ENCODE peak calls at places on chromosomes 4 and X, in seven cellular contexts. One of them, this sample, is unnamed.

GRCh38 chr4:108742451-108742850 is 20.4 kb downstream of the ETNPPL start:
- DNase-seq in CD4-positive, alpha-beta T cell: no peak
- DNase-seq in heart right ventricle: no peak
- DNase-seq in prostate gland: no peak
- DNase-seq in CD8-positive, alpha-beta T cell: no peak
- DNase-seq in fibroblast of lung: no peak
- DNase-seq in brain microvascular endothelial cell: no peak
- DNase-seq in this sample: no peak

GRCh38 chrX:47361538-47362511 is 8.6 kb upstream of the ZNF157 start:
- DNase-seq in CD4-positive, alpha-beta T cell: no peak
- DNase-seq in CD8-positive, alpha-beta T cell: peak; percentile 30
- DNase-seq in fibroblast of lung: peak; percentile 94
- DNase-seq in brain microvascular endothelial cell: peak; percentile 96
- DNase-seq in prostate gland: peak; percentile 20
- DNase-seq in heart right ventricle: peak; percentile 67
- DNase-seq in this sample: peak; percentile 84

GRCh38 chr4:56321246-56321645 is 66.0 kb downstream of the AASDH start:
- DNase-seq in brain microvascular endothelial cell: no peak
- DNase-seq in fibroblast of lung: peak; percentile 62
- DNase-seq in CD8-positive, alpha-beta T cell: no peak
- DNase-seq in CD4-positive, alpha-beta T cell: no peak
- DNase-seq in heart right ventricle: no peak
- DNase-seq in prostate gland: no peak
- DNase-seq in this sample: no peak

GRCh38 chrX:70479197-70479969 is 34.7 kb downstream of the DLG3 start:
- DNase-seq in prostate gland: peak; percentile 5
- DNase-seq in CD8-positive, alpha-beta T cell: no peak
- DNase-seq in fibroblast of lung: peak; percentile 74
- DNase-seq in brain microvascular endothelial cell: peak; percentile 54
- DNase-seq in CD4-positive, alpha-beta T cell: no peak
- DNase-seq in heart right ventricle: no peak
- DNase-seq in this sample: no peak

GRCh38 chr4:92304636-92305035 is 870 bp downstream of the GRID2 start:
- DNase-seq in prostate gland: no peak
- DNase-seq in CD8-positive, alpha-beta T cell: no peak
- DNase-seq in CD4-positive, alpha-beta T cell: no peak
- DNase-seq in brain microvascular endothelial cell: no peak
- DNase-seq in heart right ventricle: no peak
- DNase-seq in fibroblast of lung: peak; percentile 15
- DNase-seq in this sample: no peak

GRCh38 chrX:53186363-53186762 is 38.6 kb downstream of the KDM5C start:
- DNase-seq in heart right ventricle: no peak
- DNase-seq in CD4-positive, alpha-beta T cell: no peak
- DNase-seq in brain microvascular endothelial cell: peak; percentile 31
- DNase-seq in CD8-positive, alpha-beta T cell: no peak
- DNase-seq in prostate gland: no peak
- DNase-seq in fibroblast of lung: no peak
- DNase-seq in this sample: no peak

GRCh38 chr4:105158837-105159236 is 12.2 kb downstream of the TET2 start:
- DNase-seq in heart right ventricle: no peak
- DNase-seq in CD8-positive, alpha-beta T cell: no peak
- DNase-seq in CD4-positive, alpha-beta T cell: no peak
- DNase-seq in fibroblast of lung: peak; percentile 28
- DNase-seq in brain microvascular endothelial cell: no peak
- DNase-seq in prostate gland: no peak
- DNase-seq in this sample: no peak

GRCh38 chr4:26075588-26075987 is 161.6 kb downstream of the SMIM20 start:
- DNase-seq in CD4-positive, alpha-beta T cell: no peak
- DNase-seq in prostate gland: no peak
- DNase-seq in fibroblast of lung: no peak
- DNase-seq in heart right ventricle: no peak
- DNase-seq in brain microvascular endothelial cell: no peak
- DNase-seq in CD8-positive, alpha-beta T cell: no peak
- DNase-seq in this sample: no peak

GRCh38 chr4:53929955-53930798 is 134.2 kb downstream of the CHIC2 start:
- DNase-seq in CD8-positive, alpha-beta T cell: peak; percentile 60
- DNase-seq in brain microvascular endothelial cell: peak; percentile 88
- DNase-seq in fibroblast of lung: peak; percentile 89
- DNase-seq in CD4-positive, alpha-beta T cell: peak; percentile 28
- DNase-seq in prostate gland: peak; percentile 79
- DNase-seq in heart right ventricle: peak; percentile 20
- DNase-seq in this sample: peak; percentile 86

GRCh38 chrX:16488959-16489358 is 161.0 kb upstream of the S100G start:
- DNase-seq in fibroblast of lung: no peak
- DNase-seq in heart right ventricle: no peak
- DNase-seq in CD4-positive, alpha-beta T cell: no peak
- DNase-seq in CD8-positive, alpha-beta T cell: no peak
- DNase-seq in brain microvascular endothelial cell: no peak
- DNase-seq in prostate gland: no peak
- DNase-seq in this sample: no peak

GRCh38 chr4:185244763-185245162 is 35.4 kb downstream of the SNX25 start:
- DNase-seq in CD8-positive, alpha-beta T cell: no peak
- DNase-seq in fibroblast of lung: no peak
- DNase-seq in heart right ventricle: no peak
- DNase-seq in CD4-positive, alpha-beta T cell: no peak
- DNase-seq in brain microvascular endothelial cell: no peak
- DNase-seq in prostate gland: no peak
- DNase-seq in this sample: no peak

GRCh38 chrX:11309220-11309619 is 16.0 kb downstream of the AMELX start:
- DNase-seq in CD8-positive, alpha-beta T cell: no peak
- DNase-seq in CD4-positive, alpha-beta T cell: no peak
- DNase-seq in fibroblast of lung: no peak
- DNase-seq in brain microvascular endothelial cell: peak; percentile 17
- DNase-seq in heart right ventricle: no peak
- DNase-seq in prostate gland: no peak
- DNase-seq in this sample: no peak

GRCh38 chrX:53373307-53373706 is 49.1 kb downstream of the SMC1A start:
- DNase-seq in heart right ventricle: no peak
- DNase-seq in CD8-positive, alpha-beta T cell: no peak
- DNase-seq in prostate gland: no peak
- DNase-seq in fibroblast of lung: no peak
- DNase-seq in brain microvascular endothelial cell: no peak
- DNase-seq in CD4-positive, alpha-beta T cell: no peak
- DNase-seq in this sample: no peak

GRCh38 chr4:189096108-189096507 is 844.6 kb upstream of the FRG1 start:
- DNase-seq in fibroblast of lung: no peak
- DNase-seq in prostate gland: no peak
- DNase-seq in CD8-positive, alpha-beta T cell: no peak
- DNase-seq in CD4-positive, alpha-beta T cell: no peak
- DNase-seq in brain microvascular endothelial cell: no peak
- DNase-seq in heart right ventricle: no peak
- DNase-seq in this sample: no peak

GRCh38 chr4:23384741-23385140 is 505.1 kb downstream of the PPARGC1A start:
- DNase-seq in heart right ventricle: no peak
- DNase-seq in CD4-positive, alpha-beta T cell: no peak
- DNase-seq in brain microvascular endothelial cell: no peak
- DNase-seq in fibroblast of lung: peak; percentile 35
- DNase-seq in prostate gland: no peak
- DNase-seq in CD8-positive, alpha-beta T cell: no peak
- DNase-seq in this sample: no peak

GRCh38 chr4:153643406-153644016 is 40.6 kb upstream of the TLR2 start:
- DNase-seq in fibroblast of lung: peak; percentile 60
- DNase-seq in heart right ventricle: no peak
- DNase-seq in brain microvascular endothelial cell: peak; percentile 10
- DNase-seq in CD4-positive, alpha-beta T cell: no peak
- DNase-seq in CD8-positive, alpha-beta T cell: no peak
- DNase-seq in prostate gland: no peak
- DNase-seq in this sample: no peak

GRCh38 chrX:121000589-121000988 is 15.0 kb upstream of the CT47A1 start:
- DNase-seq in fibroblast of lung: no peak
- DNase-seq in prostate gland: no peak
- DNase-seq in brain microvascular endothelial cell: no peak
- DNase-seq in CD8-positive, alpha-beta T cell: no peak
- DNase-seq in heart right ventricle: no peak
- DNase-seq in CD4-positive, alpha-beta T cell: no peak
- DNase-seq in this sample: no peak

GRCh38 chr4:40140206-40140605 is 56.6 kb upstream of the RHOH start:
- DNase-seq in brain microvascular endothelial cell: no peak
- DNase-seq in heart right ventricle: no peak
- DNase-seq in fibroblast of lung: no peak
- DNase-seq in CD8-positive, alpha-beta T cell: no peak
- DNase-seq in prostate gland: no peak
- DNase-seq in CD4-positive, alpha-beta T cell: no peak
- DNase-seq in this sample: no peak

GRCh38 chrX:65451663-65452062 is 82.9 kb downstream of the LAS1L start:
- DNase-seq in fibroblast of lung: peak; percentile 3
- DNase-seq in brain microvascular endothelial cell: peak; percentile 48
- DNase-seq in CD4-positive, alpha-beta T cell: no peak
- DNase-seq in CD8-positive, alpha-beta T cell: no peak
- DNase-seq in heart right ventricle: no peak
- DNase-seq in prostate gland: no peak
- DNase-seq in this sample: no peak

GRCh38 chr4:119746951-119747350 is 118.3 kb upstream of the PDE5A start:
- DNase-seq in heart right ventricle: no peak
- DNase-seq in CD8-positive, alpha-beta T cell: no peak
- DNase-seq in CD4-positive, alpha-beta T cell: no peak
- DNase-seq in fibroblast of lung: no peak
- DNase-seq in prostate gland: no peak
- DNase-seq in brain microvascular endothelial cell: no peak
- DNase-seq in this sample: no peak

GRCh38 chr4:39054497-39054896 is 7.5 kb upstream of the KLHL5 start:
- DNase-seq in heart right ventricle: no peak
- DNase-seq in fibroblast of lung: no peak
- DNase-seq in prostate gland: no peak
- DNase-seq in CD4-positive, alpha-beta T cell: no peak
- DNase-seq in CD8-positive, alpha-beta T cell: no peak
- DNase-seq in brain microvascular endothelial cell: no peak
- DNase-seq in this sample: no peak

GRCh38 chrX:112687189-112687691 is 7.5 kb upstream of the LHFPL1 start:
- DNase-seq in heart right ventricle: no peak
- DNase-seq in CD8-positive, alpha-beta T cell: no peak
- DNase-seq in CD4-positive, alpha-beta T cell: no peak
- DNase-seq in fibroblast of lung: peak; percentile 25
- DNase-seq in brain microvascular endothelial cell: no peak
- DNase-seq in prostate gland: no peak
- DNase-seq in this sample: no peak

GRCh38 chr4:19905006-19905405 is 346.7 kb upstream of the SLIT2 start:
- DNase-seq in CD4-positive, alpha-beta T cell: no peak
- DNase-seq in prostate gland: no peak
- DNase-seq in heart right ventricle: no peak
- DNase-seq in fibroblast of lung: no peak
- DNase-seq in CD8-positive, alpha-beta T cell: no peak
- DNase-seq in brain microvascular endothelial cell: no peak
- DNase-seq in this sample: no peak

GRCh38 chr4:140252144-140252741 is 98.3 kb upstream of the MAML3 start:
- DNase-seq in prostate gland: peak; percentile 39
- DNase-seq in fibroblast of lung: peak; percentile 32
- DNase-seq in brain microvascular endothelial cell: no peak
- DNase-seq in CD8-positive, alpha-beta T cell: no peak
- DNase-seq in heart right ventricle: peak; percentile 15
- DNase-seq in CD4-positive, alpha-beta T cell: no peak
- DNase-seq in this sample: peak; percentile 47

GRCh38 chr4:182918044-182918607 is 940 bp upstream of the DCTD start:
- DNase-seq in heart right ventricle: no peak
- DNase-seq in prostate gland: no peak
- DNase-seq in CD4-positive, alpha-beta T cell: no peak
- DNase-seq in CD8-positive, alpha-beta T cell: no peak
- DNase-seq in fibroblast of lung: no peak
- DNase-seq in brain microvascular endothelial cell: no peak
- DNase-seq in this sample: no peak

GRCh38 chr4:165462009-165462408 is 83.2 kb downstream of the CPE start:
- DNase-seq in prostate gland: no peak
- DNase-seq in brain microvascular endothelial cell: no peak
- DNase-seq in fibroblast of lung: no peak
- DNase-seq in CD8-positive, alpha-beta T cell: no peak
- DNase-seq in heart right ventricle: no peak
- DNase-seq in CD4-positive, alpha-beta T cell: no peak
- DNase-seq in this sample: no peak
- TF ChIP-seq CTCF in prostate gland: no peak
- TF ChIP-seq CTCF in brain microvascular endothelial cell: peak; percentile 42
- TF ChIP-seq CTCF in fibroblast of lung: no peak
- TF ChIP-seq CTCF in CD8-positive, alpha-beta T cell: no peak
- TF ChIP-seq CTCF in heart right ventricle: no peak
- TF ChIP-seq CTCF in CD4-positive, alpha-beta T cell: no peak
- TF ChIP-seq CTCF in this sample: no peak

DNA sequence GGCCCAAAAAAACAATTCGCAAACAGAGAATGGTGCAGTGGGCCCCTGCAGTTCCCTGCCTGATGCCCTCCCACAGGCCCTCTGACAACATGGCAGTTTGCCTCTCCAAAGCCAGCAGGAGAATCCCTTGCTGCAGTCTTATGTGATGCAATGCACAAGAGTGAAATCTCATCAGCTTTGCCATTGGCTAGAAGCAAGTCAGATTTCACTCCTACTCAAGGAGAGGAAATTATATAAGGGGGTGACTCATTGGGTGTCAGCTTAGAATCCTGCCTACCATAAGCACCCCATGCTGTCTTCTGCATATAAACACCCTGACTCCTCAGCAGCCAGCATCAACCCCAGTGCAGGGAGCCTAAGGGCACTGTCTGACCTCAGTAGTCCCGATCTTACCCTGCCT is 157.3 kb upstream of the LDB2 start:
- DNase-seq in fibroblast of lung: peak; percentile 90
- DNase-seq in CD4-positive, alpha-beta T cell: no peak
- DNase-seq in prostate gland: no peak
- DNase-seq in brain microvascular endothelial cell: peak; percentile 85
- DNase-seq in heart right ventricle: no peak
- DNase-seq in CD8-positive, alpha-beta T cell: no peak
- DNase-seq in this sample: no peak
- H3K27ac ChIP-seq in fibroblast of lung: no peak overlapping the region
- H3K27ac ChIP-seq in CD4-positive, alpha-beta T cell: no peak overlapping the region
- H3K27ac ChIP-seq in prostate gland: no peak overlapping the region
- H3K27ac ChIP-seq in brain microvascular endothelial cell: no peak overlapping the region
- H3K27ac ChIP-seq in heart right ventricle: no peak overlapping the region
- H3K27ac ChIP-seq in CD8-positive, alpha-beta T cell: no peak overlapping the region
- H3K27ac ChIP-seq in this sample: no peak overlapping the region

DNA sequence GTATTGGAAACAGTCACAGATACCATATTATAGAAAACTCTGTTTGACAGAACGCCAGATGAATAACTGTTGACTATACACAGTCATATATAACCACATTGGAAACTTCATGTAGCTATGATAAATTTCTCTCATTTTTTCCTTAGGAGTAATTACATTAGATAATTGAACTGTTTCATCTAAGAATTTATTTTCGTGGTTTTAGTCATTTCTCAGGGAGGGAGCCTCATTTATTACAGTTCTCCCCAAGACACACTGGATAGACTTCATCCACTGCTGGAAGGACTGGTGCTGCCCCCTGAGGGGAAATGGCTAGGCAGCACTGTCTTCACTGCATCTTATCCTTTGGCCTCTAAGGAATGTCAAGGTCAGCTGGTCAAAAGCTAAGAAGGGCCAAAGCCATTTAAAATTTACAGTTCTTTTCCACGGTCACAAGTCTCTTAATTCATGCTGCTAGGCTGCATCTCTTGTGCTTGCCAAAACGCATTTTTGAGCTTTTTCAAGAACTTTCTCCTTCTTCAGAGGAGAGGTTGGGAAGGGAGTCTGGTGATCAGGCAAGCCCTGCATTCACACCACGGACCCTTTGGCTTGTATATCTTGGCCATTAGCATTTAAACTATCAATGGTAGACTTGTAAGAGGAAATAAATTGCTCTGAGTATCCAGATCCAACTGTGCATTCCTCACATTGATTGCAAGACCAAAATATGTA is 145.1 kb downstream of the CBR4 start:
- DNase-seq in CD8-positive, alpha-beta T cell: no peak
- DNase-seq in heart right ventricle: no peak
- DNase-seq in brain microvascular endothelial cell: no peak
- DNase-seq in prostate gland: no peak
- DNase-seq in CD4-positive, alpha-beta T cell: no peak
- DNase-seq in fibroblast of lung: peak; percentile 51
- DNase-seq in this sample: no peak
- TF ChIP-seq CTCF in CD8-positive, alpha-beta T cell: no peak
- TF ChIP-seq CTCF in heart right ventricle: no peak
- TF ChIP-seq CTCF in brain microvascular endothelial cell: peak; percentile 63
- TF ChIP-seq CTCF in prostate gland: no peak
- TF ChIP-seq CTCF in CD4-positive, alpha-beta T cell: no peak
- TF ChIP-seq CTCF in fibroblast of lung: peak; percentile 53
- TF ChIP-seq CTCF in this sample: no peak

GRCh38 chr4:187602339-187603092 is 393.1 kb upstream of the ZFP42 start:
- DNase-seq in heart right ventricle: no peak
- DNase-seq in fibroblast of lung: peak; percentile 21
- DNase-seq in CD4-positive, alpha-beta T cell: no peak
- DNase-seq in prostate gland: no peak
- DNase-seq in CD8-positive, alpha-beta T cell: no peak
- DNase-seq in brain microvascular endothelial cell: peak; percentile 67
- DNase-seq in this sample: no peak
- H3K27ac ChIP-seq in heart right ventricle: no peak overlapping the region
- H3K27ac ChIP-seq in fibroblast of lung: peak overlapping the region; percentile 70
- H3K27ac ChIP-seq in CD4-positive, alpha-beta T cell: no peak overlapping the region
- H3K27ac ChIP-seq in prostate gland: no peak overlapping the region
- H3K27ac ChIP-seq in CD8-positive, alpha-beta T cell: no peak overlapping the region
- H3K27ac ChIP-seq in brain microvascular endothelial cell: peak overlapping the region; percentile 74
- H3K27ac ChIP-seq in this sample: no peak overlapping the region

This sample was measured in body of pancreas.